ENCODE peak calls at places on chromosomes 2 and 18, in five cellular contexts. One of them, this sample, is unnamed.

GRCh38 chr2:111200333-111200879 is 79.7 kb downstream of the BCL2L11 start:
- DNase-seq in cardiac fibroblast: no peak
- DNase-seq in A549: no peak
- DNase-seq in GM23338: peak; percentile 11
- DNase-seq in bronchial epithelial cell: no peak
- DNase-seq in this sample: no peak

GRCh38 chr2:237254911-237255578 is 158.9 kb downstream of the COL6A3 start:
- DNase-seq in cardiac fibroblast: peak; percentile 78
- DNase-seq in A549: no peak
- DNase-seq in GM23338: no peak
- DNase-seq in bronchial epithelial cell: peak; percentile 55
- DNase-seq in this sample: no peak

GRCh38 chr2:203740741-203741363 is 34.4 kb downstream of the CD28 start:
- DNase-seq in cardiac fibroblast: peak; percentile 32
- DNase-seq in A549: no peak
- DNase-seq in GM23338: no peak
- DNase-seq in bronchial epithelial cell: no peak
- DNase-seq in this sample: no peak

GRCh38 chr18:57110295-57110694 is 36.6 kb upstream of the BOD1L2 start:
- DNase-seq in cardiac fibroblast: no peak
- DNase-seq in A549: no peak
- DNase-seq in GM23338: no peak
- DNase-seq in bronchial epithelial cell: peak; percentile 17
- DNase-seq in this sample: no peak

GRCh38 chr18:3721771-3722661 is 272.0 kb downstream of the TGIF1 start:
- DNase-seq in cardiac fibroblast: no peak
- DNase-seq in A549: no peak
- DNase-seq in GM23338: no peak
- DNase-seq in bronchial epithelial cell: no peak
- DNase-seq in this sample: no peak

GRCh38 chr18:37408676-37409305 is 156.8 kb downstream of the CELF4 start:
- DNase-seq in cardiac fibroblast: no peak
- DNase-seq in A549: no peak
- DNase-seq in GM23338: no peak
- DNase-seq in bronchial epithelial cell: no peak
- DNase-seq in this sample: no peak

GRCh38 chr2:231670892-231671616 is 37.3 kb upstream of the PTMA start:
- DNase-seq in cardiac fibroblast: no peak
- DNase-seq in A549: peak; percentile 53
- DNase-seq in GM23338: peak; percentile 67
- DNase-seq in bronchial epithelial cell: no peak
- DNase-seq in this sample: no peak

GRCh38 chr2:127080941-127081769 is 25.8 kb downstream of the BIN1 start:
- DNase-seq in cardiac fibroblast: peak; percentile 41
- DNase-seq in A549: no peak
- DNase-seq in GM23338: no peak
- DNase-seq in bronchial epithelial cell: no peak
- DNase-seq in this sample: no peak

GRCh38 chr18:35479911-35480586 is 17.7 kb downstream of the INO80C start:
- DNase-seq in cardiac fibroblast: no peak
- DNase-seq in A549: peak; percentile 56
- DNase-seq in GM23338: no peak
- DNase-seq in bronchial epithelial cell: no peak
- DNase-seq in this sample: no peak

GRCh38 chr2:169768262-169768995 is 30.2 kb upstream of the SSB start:
- DNase-seq in cardiac fibroblast: no peak
- DNase-seq in A549: no peak
- DNase-seq in GM23338: peak; percentile 21
- DNase-seq in bronchial epithelial cell: no peak
- DNase-seq in this sample: no peak

GRCh38 chr2:73963385-73964120 is 21.2 kb upstream of the TET3 start:
- DNase-seq in cardiac fibroblast: no peak
- DNase-seq in A549: no peak
- DNase-seq in GM23338: no peak
- DNase-seq in bronchial epithelial cell: no peak
- DNase-seq in this sample: no peak

GRCh38 chr18:10140928-10141327 is 227.1 kb downstream of the VAPA start:
- DNase-seq in cardiac fibroblast: peak; percentile 27
- DNase-seq in A549: peak; percentile 70
- DNase-seq in GM23338: no peak
- DNase-seq in bronchial epithelial cell: peak; percentile 84
- DNase-seq in this sample: no peak

GRCh38 chr2:222358876-222359275 is 60.1 kb upstream of the PAX3 start:
- DNase-seq in cardiac fibroblast: peak; percentile 77
- DNase-seq in A549: no peak
- DNase-seq in GM23338: no peak
- DNase-seq in bronchial epithelial cell: no peak
- DNase-seq in this sample: no peak

GRCh38 chr18:34297287-34297686 is 72.6 kb upstream of the NOL4 start:
- DNase-seq in cardiac fibroblast: no peak
- DNase-seq in A549: no peak
- DNase-seq in GM23338: no peak
- DNase-seq in bronchial epithelial cell: no peak
- DNase-seq in this sample: no peak

GRCh38 chr2:10357770-10358169 is 55.1 kb downstream of the HPCAL1 start:
- DNase-seq in cardiac fibroblast: no peak
- DNase-seq in A549: no peak
- DNase-seq in GM23338: no peak
- DNase-seq in bronchial epithelial cell: no peak
- DNase-seq in this sample: no peak

GRCh38 chr2:160502478-160502877 is 8.9 kb upstream of the RBMS1 start:
- DNase-seq in cardiac fibroblast: no peak
- DNase-seq in A549: no peak
- DNase-seq in GM23338: no peak
- DNase-seq in bronchial epithelial cell: no peak
- DNase-seq in this sample: no peak

GRCh38 chr18:57806891-57807280 is 3.8 kb upstream of the ATP8B1 start:
- DNase-seq in cardiac fibroblast: peak; percentile 64
- DNase-seq in A549: peak; percentile 63
- DNase-seq in GM23338: no peak
- DNase-seq in bronchial epithelial cell: peak; percentile 47
- DNase-seq in this sample: no peak

GRCh38 chr2:232501794-232502499 is 14.3 kb upstream of the ECEL1 start:
- DNase-seq in cardiac fibroblast: no peak
- DNase-seq in A549: no peak
- DNase-seq in GM23338: no peak
- DNase-seq in bronchial epithelial cell: no peak
- DNase-seq in this sample: no peak

GRCh38 chr2:169982929-169983328 is 155.7 kb downstream of the UBR3 start:
- DNase-seq in cardiac fibroblast: no peak
- DNase-seq in A549: no peak
- DNase-seq in GM23338: no peak
- DNase-seq in bronchial epithelial cell: no peak
- DNase-seq in this sample: no peak

GRCh38 chr2:212995920-212996319 is 155.5 kb downstream of the IKZF2 start:
- DNase-seq in cardiac fibroblast: peak; percentile 35
- DNase-seq in A549: no peak
- DNase-seq in GM23338: no peak
- DNase-seq in bronchial epithelial cell: peak; percentile 60
- DNase-seq in this sample: no peak

GRCh38 chr18:6405237-6406074 is 9.3 kb downstream of the L3MBTL4 start:
- DNase-seq in cardiac fibroblast: no peak
- DNase-seq in A549: no peak
- DNase-seq in GM23338: no peak
- DNase-seq in bronchial epithelial cell: no peak
- DNase-seq in this sample: no peak

GRCh38 chr18:6404834-6405233 is 9.9 kb downstream of the L3MBTL4 start:
- DNase-seq in cardiac fibroblast: no peak
- DNase-seq in A549: no peak
- DNase-seq in GM23338: no peak
- DNase-seq in bronchial epithelial cell: no peak
- DNase-seq in this sample: no peak

GRCh38 chr18:6406075-6406909 is 8.4 kb downstream of the L3MBTL4 start:
- DNase-seq in cardiac fibroblast: peak; percentile 13
- DNase-seq in A549: no peak
- DNase-seq in GM23338: peak; percentile 5
- DNase-seq in bronchial epithelial cell: peak; percentile 26
- DNase-seq in this sample: no peak

GRCh38 chr18:6397931-6398566 is 16.7 kb downstream of the L3MBTL4 start:
- DNase-seq in cardiac fibroblast: no peak
- DNase-seq in A549: no peak
- DNase-seq in GM23338: peak; percentile 11
- DNase-seq in bronchial epithelial cell: no peak
- DNase-seq in this sample: no peak

DNA sequence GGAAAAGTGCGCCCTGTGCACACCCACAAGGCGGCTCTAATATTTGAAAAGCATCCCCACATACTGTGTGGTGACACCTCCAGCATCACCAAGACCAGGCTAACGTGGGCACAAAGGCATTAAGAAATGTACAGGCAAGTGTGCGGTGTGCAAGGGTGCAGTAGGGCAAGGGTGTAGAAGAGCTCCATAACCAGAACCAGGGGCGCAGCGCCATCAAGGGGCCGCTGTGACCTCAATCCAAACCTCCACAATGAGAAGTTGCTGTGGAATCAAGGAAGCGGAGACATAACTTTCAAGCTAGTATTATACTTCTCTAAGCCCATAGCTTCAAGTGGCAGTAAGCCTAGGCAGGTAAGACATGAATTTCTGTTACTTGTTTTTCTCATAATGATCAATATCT is 13.0 kb downstream of the L3MBTL4 start:
- DNase-seq in cardiac fibroblast: no peak
- DNase-seq in A549: no peak
- DNase-seq in GM23338: peak; percentile 51
- DNase-seq in bronchial epithelial cell: no peak
- DNase-seq in this sample: no peak
- TF ChIP-seq CTCF in cardiac fibroblast: no peak
- TF ChIP-seq CTCF in A549: no peak
- TF ChIP-seq CTCF in GM23338: peak; percentile 71
- TF ChIP-seq CTCF in bronchial epithelial cell: no peak
- TF ChIP-seq CTCF in this sample: peak; percentile 2

GRCh38 chr2:108200569-108200968 is 39.2 kb upstream of the SULT1C3 start:
- DNase-seq in cardiac fibroblast: no peak
- DNase-seq in A549: no peak
- DNase-seq in GM23338: no peak
- DNase-seq in bronchial epithelial cell: no peak
- DNase-seq in this sample: no peak

GRCh38 chr2:108194409-108195132 is 45.2 kb upstream of the SULT1C3 start:
- DNase-seq in cardiac fibroblast: peak; percentile 10
- DNase-seq in A549: peak; percentile 29
- DNase-seq in GM23338: peak; percentile 16
- DNase-seq in bronchial epithelial cell: peak; percentile 29
- DNase-seq in this sample: no peak

GRCh38 chr2:108199726-108200125 is 40.0 kb upstream of the SULT1C3 start:
- DNase-seq in cardiac fibroblast: no peak
- DNase-seq in A549: peak; percentile 10
- DNase-seq in GM23338: no peak
- DNase-seq in bronchial epithelial cell: peak; percentile 71
- DNase-seq in this sample: no peak

GRCh38 chr2:108193251-108193650 is 46.5 kb upstream of the SULT1C3 start:
- DNase-seq in cardiac fibroblast: no peak
- DNase-seq in A549: peak; percentile 68
- DNase-seq in GM23338: no peak
- DNase-seq in bronchial epithelial cell: peak; percentile 82
- DNase-seq in this sample: no peak

DNA sequence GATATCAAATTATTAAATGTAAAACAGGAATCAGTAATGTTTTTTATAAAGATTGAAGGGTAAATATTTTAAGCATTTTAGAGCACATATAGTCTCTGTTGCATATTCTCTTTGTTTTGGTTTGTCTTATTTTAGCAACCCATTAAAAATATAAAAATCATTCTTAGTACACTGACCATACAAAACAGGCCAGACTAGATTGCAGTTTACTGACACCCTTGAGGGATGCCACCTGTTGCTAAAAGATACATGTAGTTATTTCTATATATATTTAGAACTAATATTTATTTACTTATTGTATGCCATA is 44.7 kb upstream of the SULT1C3 start:
- DNase-seq in cardiac fibroblast: no peak
- DNase-seq in A549: no peak
- DNase-seq in GM23338: no peak
- DNase-seq in bronchial epithelial cell: no peak
- DNase-seq in this sample: no peak
- TF ChIP-seq CTCF in cardiac fibroblast: no peak
- TF ChIP-seq CTCF in A549: no peak
- TF ChIP-seq CTCF in GM23338: no peak
- TF ChIP-seq CTCF in bronchial epithelial cell: no peak
- TF ChIP-seq CTCF in this sample: no peak

DNA sequence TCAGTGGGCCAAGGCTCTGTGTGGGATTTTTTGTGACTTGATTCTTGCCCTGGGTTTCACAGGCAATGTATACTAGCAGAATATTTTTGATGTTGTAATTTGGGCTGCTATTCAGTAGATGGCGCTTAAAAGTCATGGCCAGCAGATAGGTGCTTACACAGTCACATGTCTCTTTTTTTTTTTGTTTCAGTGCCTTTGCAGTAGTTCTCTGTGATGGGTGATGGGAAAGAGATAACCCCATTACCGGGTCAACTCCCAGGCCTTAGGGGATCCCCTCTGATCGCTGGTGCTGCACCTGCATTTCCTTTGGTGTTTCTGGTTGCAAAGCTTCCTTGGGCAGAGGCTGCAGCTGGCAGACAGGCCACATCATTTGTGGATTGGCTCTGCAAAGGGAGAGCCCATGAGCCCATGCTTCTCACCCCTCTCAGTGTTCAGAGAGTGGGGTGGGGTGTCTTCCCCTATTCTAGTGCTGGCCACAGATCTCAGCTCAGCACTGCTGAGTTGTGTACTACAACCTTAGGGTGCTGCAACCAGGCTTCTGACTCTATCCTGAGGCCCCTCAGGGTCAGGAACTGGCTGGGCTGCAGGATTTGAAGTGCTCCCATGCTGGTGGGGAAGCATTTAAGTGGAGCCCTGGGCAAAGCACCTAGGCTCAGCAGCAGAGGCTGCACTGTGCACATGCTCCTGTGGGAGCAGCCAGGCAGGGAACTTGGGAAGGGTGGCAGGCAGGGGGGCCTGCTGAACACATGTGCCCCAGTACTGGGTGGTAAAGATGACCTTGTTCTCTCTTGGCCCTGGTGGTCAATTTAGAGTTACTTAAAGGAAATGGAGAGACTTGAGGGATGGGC is 219.8 kb upstream of the SPHKAP start:
- DNase-seq in cardiac fibroblast: peak; percentile 6
- DNase-seq in A549: no peak
- DNase-seq in GM23338: peak; percentile 25
- DNase-seq in bronchial epithelial cell: peak; percentile 3
- DNase-seq in this sample: no peak
- TF ChIP-seq CTCF in cardiac fibroblast: peak; percentile 19
- TF ChIP-seq CTCF in A549: no peak
- TF ChIP-seq CTCF in GM23338: peak; percentile 49
- TF ChIP-seq CTCF in bronchial epithelial cell: no peak
- TF ChIP-seq CTCF in this sample: no peak

GRCh38 chr2:133641942-133642341 is 73.7 kb upstream of the NCKAP5 start:
- DNase-seq in cardiac fibroblast: no peak
- DNase-seq in A549: no peak
- DNase-seq in GM23338: no peak
- DNase-seq in bronchial epithelial cell: peak; percentile 13
- DNase-seq in this sample: no peak

GRCh38 chr2:133640103-133640502 is 71.8 kb upstream of the NCKAP5 start:
- DNase-seq in cardiac fibroblast: no peak
- DNase-seq in A549: no peak
- DNase-seq in GM23338: no peak
- DNase-seq in bronchial epithelial cell: peak; percentile 44
- DNase-seq in this sample: no peak

GRCh38 chr2:133642831-133643230 is 74.6 kb upstream of the NCKAP5 start:
- DNase-seq in cardiac fibroblast: peak; percentile 43
- DNase-seq in A549: no peak
- DNase-seq in GM23338: no peak
- DNase-seq in bronchial epithelial cell: peak; percentile 19
- DNase-seq in this sample: no peak

GRCh38 chr2:133643822-133644221 is 75.6 kb upstream of the NCKAP5 start:
- DNase-seq in cardiac fibroblast: no peak
- DNase-seq in A549: no peak
- DNase-seq in GM23338: no peak
- DNase-seq in bronchial epithelial cell: no peak
- DNase-seq in this sample: no peak

GRCh38 chr2:133641497-133641896 is 73.2 kb upstream of the NCKAP5 start:
- DNase-seq in cardiac fibroblast: no peak
- DNase-seq in A549: peak; percentile 32
- DNase-seq in GM23338: peak; percentile 58
- DNase-seq in bronchial epithelial cell: peak; percentile 99
- DNase-seq in this sample: no peak
- TF ChIP-seq CTCF in cardiac fibroblast: peak; percentile 5
- TF ChIP-seq CTCF in A549: no peak
- TF ChIP-seq CTCF in GM23338: peak; percentile 42
- TF ChIP-seq CTCF in bronchial epithelial cell: peak; percentile 78
- TF ChIP-seq CTCF in this sample: peak; percentile 25